ENCODE peak calls at places on chromosomes 5 and 9, in nine cellular contexts. A, G, B, Z, Q, V, S, O and J are unnamed samples.

GRCh38 chr5:41787257-41787656 is 83.0 kb downstream of the OXCT1 start:
- DNase-seq in A (no peak), G (no peak), B (no peak), Z (peak), Q (no peak), V (no peak), S (no peak), O (no peak), J (no peak)

GRCh38 chr9:19378647-19379046 is 1.4 kb downstream of the RPS6 start:
- DNase-seq in A (no peak), G (no peak), B (no peak), Z (no peak), Q (no peak), V (no peak), S (no peak), O (no peak), J (peak)

GRCh38 chr9:93024986-93025630 is 33.4 kb upstream of the SUSD3 start:
- DNase-seq in A (no peak), G (no peak), B (no peak), Z (no peak), Q (no peak), V (no peak), S (peak), O (no peak), J (no peak)

GRCh38 chr5:18736051-18736398 is 1101.8 kb downstream of the TAF11L14 start:
- DNase-seq in A (no peak), G (no peak), B (no peak), Z (no peak), Q (no peak), V (no peak), S (no peak), O (no peak), J (no peak)

GRCh38 chr9:18238254-18238653 is 235.7 kb upstream of the ADAMTSL1 start:
- DNase-seq in A (no peak), G (no peak), B (no peak), Z (no peak), Q (peak), V (peak), S (no peak), O (no peak), J (no peak)

GRCh38 chr9:86741311-86742215 is 205.7 kb downstream of the GAS1 start:
- DNase-seq in A (no peak), G (peak), B (no peak), Z (no peak), Q (peak), V (peak), S (no peak), O (no peak), J (no peak)

GRCh38 chr5:151696470-151697061 is 9.9 kb upstream of the SPARC start:
- DNase-seq in A (peak), G (no peak), B (no peak), Z (no peak), Q (no peak), V (peak), S (no peak), O (peak), J (no peak)

GRCh38 chr5:177519463-177520235 is 2.9 kb upstream of the DDX41 start:
- DNase-seq in A (peak), G (no peak), B (no peak), Z (no peak), Q (no peak), V (no peak), S (peak), O (no peak), J (no peak)

GRCh38 chr5:179275941-179276837 is 69.1 kb downstream of the ADAMTS2 start:
- DNase-seq in A (peak), G (peak), B (no peak), Z (no peak), Q (peak), V (peak), S (no peak), O (peak), J (peak)

GRCh38 chr9:120724757-120725156 is 10.5 kb upstream of the MEGF9 start:
- DNase-seq in A (no peak), G (no peak), B (no peak), Z (no peak), Q (no peak), V (no peak), S (no peak), O (no peak), J (no peak)

GRCh38 chr5:125222597-125223240 is 476.3 kb upstream of the ZNF608 start:
- DNase-seq in A (no peak), G (no peak), B (no peak), Z (no peak), Q (no peak), V (no peak), S (no peak), O (no peak), J (no peak)

GRCh38 chr5:2068515-2068914 is 185.8 kb upstream of the IRX4 start:
- DNase-seq in A (no peak), G (no peak), B (no peak), Z (no peak), Q (no peak), V (no peak), S (no peak), O (no peak), J (peak)

GRCh38 chr5:169786219-169786618 is 149.1 kb downstream of the DOCK2 start:
- DNase-seq in A (no peak), G (no peak), B (no peak), Z (no peak), Q (no peak), V (no peak), S (no peak), O (no peak), J (no peak)

GRCh38 chr9:106708147-106708838 is 154.7 kb upstream of the ZNF462 start:
- DNase-seq in A (no peak), G (no peak), B (no peak), Z (no peak), Q (no peak), V (peak), S (no peak), O (no peak), J (no peak)

GRCh38 chr5:169827769-169828168 is 152.5 kb downstream of the INSYN2B start:
- DNase-seq in A (no peak), G (no peak), B (no peak), Z (no peak), Q (no peak), V (no peak), S (no peak), O (no peak), J (no peak)

GRCh38 chr5:59177644-59178043 is 594.8 kb downstream of the RAB3C start:
- DNase-seq in A (no peak), G (no peak), B (no peak), Z (no peak), Q (no peak), V (no peak), S (no peak), O (no peak), J (no peak)

GRCh38 chr5:59171131-59171530 is 588.3 kb downstream of the RAB3C start:
- DNase-seq in A (no peak), G (no peak), B (no peak), Z (no peak), Q (no peak), V (no peak), S (no peak), O (no peak), J (no peak)

GRCh38 chr5:59174248-59174844 is 591.5 kb downstream of the RAB3C start:
- DNase-seq in A (no peak), G (no peak), B (no peak), Z (peak), Q (peak), V (peak), S (no peak), O (no peak), J (peak)

GRCh38 chr5:59169768-59170150 is 586.9 kb downstream of the RAB3C start:
- DNase-seq in A (no peak), G (no peak), B (no peak), Z (no peak), Q (no peak), V (no peak), S (no peak), O (no peak), J (no peak)

GRCh38 chr5:59173568-59173967 is 590.7 kb downstream of the RAB3C start:
- DNase-seq in A (no peak), G (no peak), B (no peak), Z (no peak), Q (no peak), V (peak), S (no peak), O (no peak), J (peak)
- TF ChIP-seq CTCF in A (no peak), G (no peak), B (peak), Z (no peak), Q (no peak), V (peak), S (no peak), O (no peak), J (no peak)

GRCh38 chr5:119270955-119271757 is 84.7 kb upstream of the TNFAIP8 start:
- DNase-seq in A (no peak), G (peak), B (no peak), Z (no peak), Q (peak), V (peak), S (no peak), O (no peak), J (peak)

GRCh38 chr5:119269061-119269579 is 86.7 kb upstream of the TNFAIP8 start:
- DNase-seq in A (peak), G (peak), B (no peak), Z (peak), Q (peak), V (peak), S (peak), O (peak), J (peak)

GRCh38 chr5:119268387-119269060 is 87.3 kb upstream of the TNFAIP8 start:
- DNase-seq in A (peak), G (peak), B (peak), Z (peak), Q (peak), V (peak), S (peak), O (peak), J (peak)

GRCh38 chr5:119270121-119270565 is 85.7 kb upstream of the TNFAIP8 start:
- DNase-seq in A (no peak), G (no peak), B (no peak), Z (no peak), Q (no peak), V (no peak), S (no peak), O (no peak), J (peak)

GRCh38 chr5:119267958-119268386 is 87.8 kb upstream of the TNFAIP8 start:
- DNase-seq in A (peak), G (peak), B (peak), Z (peak), Q (peak), V (peak), S (peak), O (peak), J (peak)
- TF ChIP-seq CTCF in A (peak), G (peak), B (peak), Z (peak), Q (peak), V (peak), S (peak), O (peak), J (peak)

DNA sequence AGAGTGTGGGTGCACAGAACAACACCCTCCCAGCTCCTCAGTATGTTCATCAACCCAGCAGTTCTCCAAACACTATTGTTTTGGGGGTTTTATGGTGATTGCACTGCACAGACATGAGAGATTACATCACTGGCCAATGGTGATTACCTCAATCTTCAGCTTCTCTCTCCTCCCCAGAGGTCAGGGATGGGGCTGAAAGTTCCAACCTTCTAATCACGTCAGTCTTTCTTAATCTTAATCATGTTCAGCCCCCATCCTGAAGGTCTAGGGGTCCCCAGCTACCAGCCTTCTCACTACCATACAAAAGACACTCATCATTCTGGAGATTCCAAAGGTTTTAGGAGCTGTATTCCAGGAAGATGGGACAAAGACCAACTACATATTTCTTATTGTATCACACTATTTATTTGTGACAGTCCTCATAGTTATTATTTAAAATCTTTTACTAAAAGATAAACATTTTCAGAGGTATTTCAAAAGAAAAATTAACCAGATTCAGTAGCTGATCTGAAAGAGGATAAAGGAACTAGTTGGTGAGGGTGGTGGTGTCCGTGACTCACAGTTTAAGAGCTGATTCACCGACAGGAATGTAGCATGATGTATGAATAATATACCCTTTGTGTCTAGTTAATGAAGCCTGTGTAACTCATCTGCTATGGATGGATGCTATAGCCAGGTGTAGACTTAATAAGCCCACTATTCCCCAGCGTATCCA is 35.6 kb downstream of the RASEF start:
- DNase-seq in A (no peak), G (no peak), B (no peak), Z (no peak), Q (peak), V (peak), S (no peak), O (no peak), J (no peak)
- TF ChIP-seq CTCF in A (no peak), G (no peak), B (no peak), Z (no peak), Q (no peak), V (no peak), S (no peak), O (no peak), J (no peak)

DNA sequence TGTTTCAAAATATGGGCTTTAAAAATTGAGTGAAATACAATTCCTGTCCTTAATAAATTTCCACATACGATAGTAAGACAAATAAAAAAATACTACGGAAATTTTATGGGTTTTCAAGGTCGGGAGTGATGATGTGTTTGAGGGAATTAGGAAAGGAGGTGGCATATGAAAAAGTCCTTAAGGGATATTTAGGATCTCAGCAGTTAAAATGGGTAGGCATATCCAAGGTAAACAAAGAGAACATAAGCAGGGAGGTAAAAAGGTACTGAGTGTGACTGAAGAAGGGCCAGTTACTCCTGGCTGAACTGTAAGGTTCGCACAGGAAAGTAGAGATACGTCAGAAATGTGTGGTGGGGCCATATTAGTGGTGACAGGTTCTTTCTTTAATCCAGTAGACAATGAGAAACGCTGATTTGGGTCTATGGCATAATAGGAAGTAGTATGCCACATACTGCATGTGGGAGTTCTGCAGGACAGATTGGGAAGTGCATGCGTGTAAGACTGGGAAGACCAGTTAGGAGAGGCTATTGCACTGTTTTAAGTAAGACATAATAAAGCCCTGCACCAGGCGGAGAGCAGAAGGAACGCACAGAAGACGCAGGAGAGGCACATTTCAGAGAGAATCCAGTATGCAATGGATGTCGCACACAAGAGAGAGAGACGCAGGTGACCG is 932 bp upstream of the HMGCR start:
- DNase-seq in A (no peak), G (no peak), B (no peak), Z (peak), Q (peak), V (peak), S (no peak), O (no peak), J (peak)
- TF ChIP-seq CTCF in A (peak), G (peak), B (peak), Z (no peak), Q (peak), V (peak), S (peak), O (peak), J (no peak)

GRCh38 chr5:56270568-56271392 is 37.6 kb upstream of the ANKRD55 start:
- DNase-seq in A (peak), G (peak), B (peak), Z (peak), Q (peak), V (peak), S (peak), O (peak), J (peak)
- TF ChIP-seq CTCF in A (peak), G (peak), B (peak), Z (peak), Q (peak), V (peak), S (peak), O (peak), J (peak)

DNA sequence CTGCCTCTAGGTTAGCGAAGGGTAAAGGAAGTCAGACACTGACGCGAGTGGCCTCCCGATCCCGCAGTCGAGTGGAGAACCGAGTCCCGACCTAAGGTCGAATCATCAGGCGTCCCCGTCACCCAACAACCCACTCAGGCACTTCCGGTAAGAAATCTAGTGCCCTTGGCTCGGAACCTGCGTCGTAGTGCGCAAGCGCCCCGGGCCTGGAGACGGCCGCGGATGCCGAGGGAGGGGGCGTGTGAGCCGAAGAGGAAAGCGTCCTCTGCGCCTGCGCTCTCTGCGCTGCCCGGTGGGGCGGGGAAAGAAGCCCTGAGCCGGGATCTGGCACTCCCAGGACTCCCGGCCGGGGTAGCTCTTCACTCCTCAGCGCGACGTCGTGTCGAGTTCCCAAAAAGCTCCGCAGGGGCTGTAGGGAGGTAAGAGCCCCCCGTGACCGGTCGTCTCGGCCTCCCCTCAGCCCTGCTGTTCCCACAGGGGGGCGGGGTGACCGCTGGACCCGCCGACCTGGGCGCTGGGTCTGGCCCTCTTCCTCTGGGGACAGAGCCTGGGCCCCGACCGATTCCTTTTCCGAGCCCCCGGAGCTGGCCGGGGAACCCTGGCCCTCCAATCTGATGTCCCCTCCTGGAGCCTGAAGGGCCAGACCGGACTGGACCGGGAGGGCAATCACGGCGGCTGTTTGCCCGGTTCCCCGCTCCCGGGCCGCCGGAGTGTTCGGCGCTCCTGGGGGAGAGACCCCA is at the start of gene ZFYVE16:
- DNase-seq in A (peak), G (peak), B (peak), Z (peak), Q (peak), V (peak), S (peak), O (peak), J (peak)
- TF ChIP-seq CTCF in A (no peak), G (no peak), B (peak), Z (peak), Q (peak), V (peak), S (peak), O (peak), J (no peak)

GRCh38 chr9:133188843-133189180 is 20.2 kb downstream of the OBP2B start:
- DNase-seq in A (peak), G (no peak), B (no peak), Z (no peak), Q (no peak), V (no peak), S (no peak), O (no peak), J (peak)

GRCh38 chr9:133187561-133188005 is 21.5 kb downstream of the OBP2B start:
- DNase-seq in A (peak), G (no peak), B (no peak), Z (no peak), Q (no peak), V (no peak), S (peak), O (no peak), J (no peak)

GRCh38 chr9:133186736-133187135 is 22.3 kb downstream of the OBP2B start:
- DNase-seq in A (peak), G (no peak), B (no peak), Z (no peak), Q (no peak), V (no peak), S (peak), O (no peak), J (no peak)

GRCh38 chr9:133189826-133190225 is 19.2 kb downstream of the OBP2B start:
- DNase-seq in A (peak), G (no peak), B (no peak), Z (no peak), Q (no peak), V (no peak), S (peak), O (no peak), J (no peak)

DNA sequence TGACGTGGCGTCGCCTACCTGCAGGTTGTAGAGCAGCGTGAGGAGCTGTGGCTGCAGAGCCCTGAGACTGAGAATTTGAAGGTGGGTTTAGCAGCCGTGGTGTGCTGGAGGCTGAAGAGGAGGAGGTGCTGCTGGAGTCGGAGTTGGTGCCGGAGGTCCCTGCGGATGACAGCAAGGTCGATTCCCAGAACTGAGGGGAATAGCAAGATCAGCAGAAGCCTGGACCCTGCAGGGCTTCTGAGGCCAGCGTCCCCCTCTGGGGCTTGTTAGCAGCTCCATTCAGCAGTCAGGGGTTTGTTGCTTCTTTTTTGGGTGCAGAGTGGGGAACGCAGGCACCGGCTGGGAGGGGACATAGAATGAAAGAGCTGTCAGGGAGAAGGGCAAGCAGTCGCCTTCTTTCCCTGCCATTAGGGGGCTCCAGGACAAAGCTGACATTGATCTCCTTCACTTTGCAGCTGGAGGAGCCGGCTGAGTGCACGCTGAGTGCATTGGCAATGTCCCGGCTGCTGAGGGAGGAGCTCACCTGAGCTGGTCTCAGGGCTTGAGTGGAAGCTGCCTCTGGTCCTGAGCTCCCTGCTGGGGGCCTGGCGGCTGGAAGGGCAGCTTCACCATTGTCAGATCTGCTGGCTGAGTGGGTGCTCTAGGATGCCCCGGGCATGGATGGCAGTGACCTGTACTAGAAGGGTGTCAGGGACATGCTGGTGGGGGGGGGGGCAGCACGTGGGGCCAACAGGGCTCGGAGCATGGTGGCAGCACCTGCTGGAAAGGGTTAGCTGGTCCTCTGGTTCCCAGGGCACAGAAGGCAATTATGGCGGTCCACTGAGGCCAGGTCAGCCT is 20.8 kb downstream of the OBP2B start:
- DNase-seq in A (peak), G (no peak), B (no peak), Z (peak), Q (peak), V (no peak), S (peak), O (no peak), J (peak)
- TF ChIP-seq CTCF in A (no peak), G (no peak), B (peak), Z (peak), Q (no peak), V (no peak), S (no peak), O (no peak), J (peak)

GRCh38 chr9:129225815-129226214 is 47.8 kb upstream of the IER5L start:
- DNase-seq in A (peak), G (peak), B (peak), Z (no peak), Q (peak), V (peak), S (peak), O (peak), J (peak)
- TF ChIP-seq CTCF in A (no peak), G (no peak), B (no peak), Z (no peak), Q (no peak), V (no peak), S (no peak), O (no peak), J (no peak)